ENCODE peak calls at places on chromosome 9, in four cellular contexts. One of them, this sample, is unnamed. For H3K4me1, the result is how much of the 10 kb centered on the place peaks cover.

GRCh38 chr9:100580255-100580654 is 2.4 kb downstream of the CAVIN4 start:
- DNase-seq in thoracic aorta: no peak
- DNase-seq in SJSA1: no peak
- DNase-seq in sigmoid colon: no peak
- DNase-seq in this sample: no peak

GRCh38 chr9:97594414-97594921 is 38.7 kb downstream of the TSTD2 start:
- DNase-seq in thoracic aorta: no peak
- DNase-seq in SJSA1: no peak
- DNase-seq in sigmoid colon: peak
- DNase-seq in this sample: no peak

GRCh38 chr9:126482361-126483044 is 131.2 kb upstream of the LMX1B start:
- DNase-seq in thoracic aorta: no peak
- DNase-seq in SJSA1: no peak
- DNase-seq in sigmoid colon: no peak
- DNase-seq in this sample: peak

GRCh38 chr9:114735732-114736131 is 53.7 kb upstream of the TEX48 start:
- DNase-seq in thoracic aorta: no peak
- DNase-seq in SJSA1: no peak
- DNase-seq in sigmoid colon: no peak
- DNase-seq in this sample: no peak

GRCh38 chr9:14960881-14961280 is 50.7 kb upstream of the FREM1 start:
- DNase-seq in thoracic aorta: no peak
- DNase-seq in SJSA1: no peak
- DNase-seq in sigmoid colon: no peak
- DNase-seq in this sample: no peak

GRCh38 chr9:110183208-110184145 is 24.5 kb downstream of the C9orf152 start:
- DNase-seq in thoracic aorta: no peak
- DNase-seq in SJSA1: peak
- DNase-seq in sigmoid colon: peak
- DNase-seq in this sample: no peak

GRCh38 chr9:84152204-84152603 is 171.6 kb downstream of the RMI1 start:
- DNase-seq in thoracic aorta: no peak
- DNase-seq in SJSA1: no peak
- DNase-seq in sigmoid colon: no peak
- DNase-seq in this sample: no peak

GRCh38 chr9:74951725-74952151 is 974 bp downstream of the C9orf40 start:
- DNase-seq in thoracic aorta: no peak
- DNase-seq in SJSA1: peak
- DNase-seq in sigmoid colon: peak
- DNase-seq in this sample: peak

GRCh38 chr9:97907051-97907450 is 15.2 kb downstream of the TRMO start:
- DNase-seq in thoracic aorta: no peak
- DNase-seq in SJSA1: no peak
- DNase-seq in sigmoid colon: no peak
- DNase-seq in this sample: no peak

GRCh38 chr9:136244116-136244775 is 1.4 kb downstream of the QSOX2 start:
- DNase-seq in thoracic aorta: no peak
- DNase-seq in SJSA1: no peak
- DNase-seq in sigmoid colon: no peak
- DNase-seq in this sample: no peak

GRCh38 chr9:86676426-86676825 is 270.9 kb downstream of the GAS1 start:
- DNase-seq in thoracic aorta: no peak
- DNase-seq in SJSA1: no peak
- DNase-seq in sigmoid colon: no peak
- DNase-seq in this sample: no peak

GRCh38 chr9:119332522-119332921 is 36.7 kb downstream of the BRINP1 start:
- DNase-seq in thoracic aorta: no peak
- DNase-seq in SJSA1: no peak
- DNase-seq in sigmoid colon: no peak
- DNase-seq in this sample: no peak

GRCh38 chr9:72473474-72474241 is 47.8 kb upstream of the TMC1 start:
- DNase-seq in thoracic aorta: no peak
- DNase-seq in SJSA1: no peak
- DNase-seq in sigmoid colon: no peak
- DNase-seq in this sample: no peak

GRCh38 chr9:35844628-35845301 is 15.7 kb downstream of the TMEM8B start:
- DNase-seq in thoracic aorta: peak
- DNase-seq in SJSA1: peak
- DNase-seq in sigmoid colon: peak
- DNase-seq in this sample: no peak

GRCh38 chr9:134355561-134356278 is 29.5 kb downstream of the RXRA start:
- DNase-seq in thoracic aorta: no peak
- DNase-seq in SJSA1: no peak
- DNase-seq in sigmoid colon: no peak
- DNase-seq in this sample: no peak

GRCh38 chr9:124000161-124000783 is 11.3 kb upstream of the LHX2 start:
- DNase-seq in thoracic aorta: no peak
- DNase-seq in SJSA1: no peak
- DNase-seq in sigmoid colon: no peak
- DNase-seq in this sample: peak

GRCh38 chr9:124000784-124001444 is 10.7 kb upstream of the LHX2 start:
- DNase-seq in thoracic aorta: no peak
- DNase-seq in SJSA1: no peak
- DNase-seq in sigmoid colon: no peak
- DNase-seq in this sample: peak

GRCh38 chr9:124003636-124004349 is 7.8 kb upstream of the LHX2 start:
- DNase-seq in thoracic aorta: no peak
- DNase-seq in SJSA1: no peak
- DNase-seq in sigmoid colon: no peak
- DNase-seq in this sample: no peak

GRCh38 chr9:124001445-124001799 is 10.1 kb upstream of the LHX2 start:
- DNase-seq in thoracic aorta: no peak
- DNase-seq in SJSA1: no peak
- DNase-seq in sigmoid colon: no peak
- DNase-seq in this sample: peak

DNA sequence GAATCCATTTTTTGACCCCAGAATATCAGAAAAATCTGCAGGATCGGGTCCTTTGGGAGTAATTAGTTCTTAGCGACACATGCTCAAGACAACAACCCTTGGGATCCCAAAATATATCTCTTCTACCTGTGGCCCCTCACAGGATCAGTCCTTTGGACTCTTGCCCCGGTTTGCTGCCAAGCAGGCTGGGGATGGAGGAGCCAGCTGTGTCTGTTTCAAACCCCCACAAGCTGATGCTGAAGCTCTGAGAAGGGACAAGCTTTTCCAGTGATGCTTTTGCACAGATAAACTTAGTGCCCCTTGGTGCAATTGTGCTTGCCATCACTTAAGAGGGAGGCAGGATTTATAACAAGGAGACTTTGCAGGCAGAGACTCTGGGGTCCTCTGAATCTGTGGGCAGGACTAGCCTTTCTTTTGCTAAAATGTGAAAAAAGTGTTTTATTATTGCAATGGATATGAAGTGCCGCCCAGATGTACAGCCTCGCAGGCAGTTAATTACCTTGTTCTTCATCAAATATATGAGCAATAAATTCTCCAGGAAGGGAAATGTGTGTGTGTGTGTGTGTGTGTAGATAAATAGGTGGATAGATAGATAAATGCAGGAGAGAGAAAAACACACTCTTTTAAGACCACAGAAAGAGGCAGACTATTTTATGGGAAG is 9.6 kb upstream of the LHX2 start:
- DNase-seq in thoracic aorta: no peak
- DNase-seq in SJSA1: no peak
- DNase-seq in sigmoid colon: no peak
- DNase-seq in this sample: peak
- H3K4me1 ChIP-seq in thoracic aorta: under half
- H3K4me1 ChIP-seq in SJSA1: under half
- H3K4me1 ChIP-seq in sigmoid colon: under half
- H3K4me1 ChIP-seq in this sample: under half

DNA sequence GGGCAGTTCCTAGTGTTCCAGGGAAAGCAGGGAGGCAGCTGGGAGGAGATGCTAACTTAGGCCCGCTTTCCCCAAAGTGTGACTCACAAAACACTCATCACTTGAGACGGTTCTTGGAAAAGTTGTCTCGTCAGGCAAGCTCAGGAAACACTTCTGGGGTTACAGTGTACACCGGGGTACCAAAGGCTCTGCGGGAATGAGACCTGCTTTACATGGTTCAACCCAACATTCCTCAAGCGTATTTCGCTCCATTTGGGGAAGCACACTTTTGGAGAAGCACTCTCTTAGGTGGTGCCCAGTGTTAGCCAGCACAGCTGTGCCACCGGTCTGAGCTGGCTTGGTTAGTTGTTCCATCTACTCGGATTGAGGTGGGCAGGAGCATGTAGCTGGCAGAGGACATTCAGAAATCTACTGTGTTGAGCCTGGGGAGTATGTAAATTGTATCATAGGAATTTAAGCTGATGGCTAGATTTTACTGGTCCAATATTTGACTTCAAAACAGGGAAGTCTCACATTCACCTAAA is 34.8 kb downstream of the B4GALT1 start:
- DNase-seq in thoracic aorta: no peak
- DNase-seq in SJSA1: no peak
- DNase-seq in sigmoid colon: peak
- DNase-seq in this sample: no peak
- H3K4me1 ChIP-seq in thoracic aorta: half or more
- H3K4me1 ChIP-seq in SJSA1: under half
- H3K4me1 ChIP-seq in sigmoid colon: under half
- H3K4me1 ChIP-seq in this sample: half or more

GRCh38 chr9:93305497-93306020 is 121.6 kb downstream of the WNK2 start:
- DNase-seq in thoracic aorta: peak
- DNase-seq in SJSA1: no peak
- DNase-seq in sigmoid colon: peak
- DNase-seq in this sample: no peak
- H3K4me1 ChIP-seq in thoracic aorta: under half
- H3K4me1 ChIP-seq in SJSA1: under half
- H3K4me1 ChIP-seq in sigmoid colon: under half
- H3K4me1 ChIP-seq in this sample: under half

GRCh38 chr9:87849144-87849741 is 33.4 kb upstream of the SPATA31E1 start:
- DNase-seq in thoracic aorta: no peak
- DNase-seq in SJSA1: no peak
- DNase-seq in sigmoid colon: no peak
- DNase-seq in this sample: no peak
- H3K4me1 ChIP-seq in thoracic aorta: under half
- H3K4me1 ChIP-seq in SJSA1: under half
- H3K4me1 ChIP-seq in sigmoid colon: under half
- H3K4me1 ChIP-seq in this sample: under half

DNA sequence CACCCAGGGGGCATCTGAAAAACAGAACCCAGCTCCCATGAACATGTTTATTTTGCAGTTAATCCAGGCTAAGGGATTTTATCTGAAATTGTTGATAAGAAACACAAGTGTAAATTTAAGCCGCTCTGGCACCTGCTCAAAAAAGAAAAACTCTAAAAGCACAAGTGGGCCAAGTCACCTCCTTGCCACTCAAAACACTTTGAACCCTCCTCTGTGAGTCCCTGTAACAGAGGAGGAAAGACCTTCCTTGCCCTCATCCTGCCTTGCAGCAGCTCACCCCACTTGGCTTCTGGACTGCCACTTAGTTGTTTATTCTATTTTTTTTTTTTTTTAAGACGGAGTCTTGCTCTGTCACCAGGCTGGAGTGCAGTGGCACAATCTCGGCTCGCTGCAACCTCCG is 39.5 kb downstream of the FAM78A start:
- DNase-seq in thoracic aorta: no peak
- DNase-seq in SJSA1: no peak
- DNase-seq in sigmoid colon: peak
- DNase-seq in this sample: peak
- H3K4me1 ChIP-seq in thoracic aorta: under half
- H3K4me1 ChIP-seq in SJSA1: under half
- H3K4me1 ChIP-seq in sigmoid colon: under half
- H3K4me1 ChIP-seq in this sample: under half

GRCh38 chr9:103660830-103661229 is 433.3 kb upstream of the SMC2 start:
- DNase-seq in thoracic aorta: no peak
- DNase-seq in SJSA1: no peak
- DNase-seq in sigmoid colon: no peak
- DNase-seq in this sample: no peak
- H3K4me1 ChIP-seq in thoracic aorta: under half
- H3K4me1 ChIP-seq in SJSA1: under half
- H3K4me1 ChIP-seq in sigmoid colon: under half
- H3K4me1 ChIP-seq in this sample: under half

DNA sequence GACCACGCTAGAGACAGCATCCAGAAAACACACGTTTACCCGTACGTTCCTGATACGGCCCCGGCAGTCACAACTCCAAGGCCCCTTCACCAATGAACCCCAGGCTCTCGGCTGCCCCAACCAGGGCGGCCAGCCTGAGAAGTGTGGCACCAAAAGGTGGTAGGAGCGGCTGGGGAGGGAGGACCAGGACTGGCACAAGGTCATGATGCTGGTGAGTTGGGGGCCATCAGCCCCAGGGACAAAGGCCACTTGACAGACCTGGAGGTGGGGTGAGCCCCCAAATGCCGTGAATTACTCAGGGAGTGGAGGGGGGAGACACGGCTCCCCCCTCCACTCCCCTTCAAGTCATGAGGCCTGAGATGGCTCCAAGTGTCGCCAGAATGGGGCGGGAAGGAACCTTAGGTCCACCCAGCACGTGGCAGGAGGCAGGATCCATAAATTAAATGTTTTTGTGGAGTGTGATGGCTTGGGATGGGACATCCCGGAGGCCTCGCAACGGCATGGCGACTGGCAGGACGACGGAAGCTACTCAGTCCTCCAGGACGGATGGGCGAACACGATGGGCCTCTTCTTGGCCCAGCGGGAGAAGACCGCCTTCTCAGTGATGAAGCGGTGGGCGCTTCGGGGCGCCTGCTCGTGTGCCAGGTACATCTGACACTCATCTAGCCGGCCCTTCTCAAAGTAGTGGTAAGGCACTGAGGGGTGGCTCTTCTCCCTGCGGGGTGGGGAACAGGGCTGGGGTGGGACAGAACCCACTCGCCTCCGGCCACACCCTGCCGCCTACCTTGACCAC is 8.7 kb upstream of the ST6GALNAC6 start:
- DNase-seq in thoracic aorta: no peak
- DNase-seq in SJSA1: no peak
- DNase-seq in sigmoid colon: no peak
- DNase-seq in this sample: no peak
- H3K4me1 ChIP-seq in thoracic aorta: under half
- H3K4me1 ChIP-seq in SJSA1: under half
- H3K4me1 ChIP-seq in sigmoid colon: under half
- H3K4me1 ChIP-seq in this sample: under half